ENCODE peak calls at places on chromosome 3, in eight cellular contexts. One of them, this sample, is unnamed.

GRCh38 chr3:3201584-3201983 is 22.1 kb upstream of the CRBN start:
- DNase-seq in KBM-7: no peak
- DNase-seq in nephron progenitor cell: no peak
- DNase-seq in fibroblast of gingiva: no peak
- DNase-seq in activated T-helper 1 cell treated with anti-CD3 and anti-CD28 coated beads, Interleukin-2, amount 50 U/mL, for 16 hours: no peak
- DNase-seq in GF-D8: no peak
- DNase-seq in H7: no peak
- DNase-seq in HS-5: no peak
- DNase-seq in this sample: no peak

GRCh38 chr3:171129827-171130226 is 103.3 kb upstream of the SLC2A2 start:
- DNase-seq in activated T-helper 1 cell treated with anti-CD3 and anti-CD28 coated beads, Interleukin-2, amount 50 U/mL, for 16 hours: no peak
- DNase-seq in KBM-7: no peak
- DNase-seq in fibroblast of gingiva: no peak
- DNase-seq in GF-D8: no peak
- DNase-seq in nephron progenitor cell: no peak
- DNase-seq in H7: no peak
- DNase-seq in HS-5: peak
- DNase-seq in this sample: no peak

GRCh38 chr3:149080699-149081091 is 5.6 kb downstream of the HLTF start:
- DNase-seq in HS-5: peak
- DNase-seq in H7: no peak
- DNase-seq in GF-D8: no peak
- DNase-seq in fibroblast of gingiva: peak
- DNase-seq in nephron progenitor cell: no peak
- DNase-seq in KBM-7: no peak
- DNase-seq in activated T-helper 1 cell treated with anti-CD3 and anti-CD28 coated beads, Interleukin-2, amount 50 U/mL, for 16 hours: no peak
- DNase-seq in this sample: peak

GRCh38 chr3:39082652-39083313 is 24.6 kb downstream of the GORASP1 start:
- DNase-seq in KBM-7: peak
- DNase-seq in nephron progenitor cell: no peak
- DNase-seq in fibroblast of gingiva: no peak
- DNase-seq in activated T-helper 1 cell treated with anti-CD3 and anti-CD28 coated beads, Interleukin-2, amount 50 U/mL, for 16 hours: no peak
- DNase-seq in H7: no peak
- DNase-seq in GF-D8: no peak
- DNase-seq in HS-5: no peak
- DNase-seq in this sample: no peak

GRCh38 chr3:184737641-184738518 is 26.0 kb upstream of the MAGEF1 start:
- DNase-seq in nephron progenitor cell: no peak
- DNase-seq in fibroblast of gingiva: peak
- DNase-seq in activated T-helper 1 cell treated with anti-CD3 and anti-CD28 coated beads, Interleukin-2, amount 50 U/mL, for 16 hours: no peak
- DNase-seq in KBM-7: no peak
- DNase-seq in H7: no peak
- DNase-seq in HS-5: peak
- DNase-seq in GF-D8: no peak
- DNase-seq in this sample: peak

GRCh38 chr3:41234823-41235722 is 35.8 kb downstream of the CTNNB1 start:
- DNase-seq in activated T-helper 1 cell treated with anti-CD3 and anti-CD28 coated beads, Interleukin-2, amount 50 U/mL, for 16 hours: no peak
- DNase-seq in nephron progenitor cell: no peak
- DNase-seq in H7: no peak
- DNase-seq in GF-D8: no peak
- DNase-seq in KBM-7: no peak
- DNase-seq in HS-5: no peak
- DNase-seq in fibroblast of gingiva: peak
- DNase-seq in this sample: peak

GRCh38 chr3:142998439-142998838 is 2.9 kb upstream of the U2SURP start:
- DNase-seq in H7: no peak
- DNase-seq in GF-D8: no peak
- DNase-seq in fibroblast of gingiva: peak
- DNase-seq in KBM-7: no peak
- DNase-seq in HS-5: peak
- DNase-seq in activated T-helper 1 cell treated with anti-CD3 and anti-CD28 coated beads, Interleukin-2, amount 50 U/mL, for 16 hours: no peak
- DNase-seq in nephron progenitor cell: no peak
- DNase-seq in this sample: no peak

GRCh38 chr3:194135806-194136518 is at the start of gene HES1:
- DNase-seq in activated T-helper 1 cell treated with anti-CD3 and anti-CD28 coated beads, Interleukin-2, amount 50 U/mL, for 16 hours: no peak
- DNase-seq in GF-D8: peak
- DNase-seq in nephron progenitor cell: peak
- DNase-seq in fibroblast of gingiva: peak
- DNase-seq in H7: peak
- DNase-seq in HS-5: peak
- DNase-seq in KBM-7: peak
- DNase-seq in this sample: no peak

GRCh38 chr3:32440481-32441350 is 49.1 kb downstream of the CMTM7 start:
- DNase-seq in GF-D8: no peak
- DNase-seq in H7: no peak
- DNase-seq in nephron progenitor cell: no peak
- DNase-seq in KBM-7: no peak
- DNase-seq in activated T-helper 1 cell treated with anti-CD3 and anti-CD28 coated beads, Interleukin-2, amount 50 U/mL, for 16 hours: no peak
- DNase-seq in HS-5: no peak
- DNase-seq in fibroblast of gingiva: no peak
- DNase-seq in this sample: no peak

GRCh38 chr3:195054311-195054710 is 216.6 kb downstream of the XXYLT1 start:
- DNase-seq in activated T-helper 1 cell treated with anti-CD3 and anti-CD28 coated beads, Interleukin-2, amount 50 U/mL, for 16 hours: no peak
- DNase-seq in GF-D8: no peak
- DNase-seq in fibroblast of gingiva: no peak
- DNase-seq in HS-5: no peak
- DNase-seq in KBM-7: no peak
- DNase-seq in nephron progenitor cell: no peak
- DNase-seq in H7: no peak
- DNase-seq in this sample: no peak

GRCh38 chr3:73734376-73734775 is 109.6 kb upstream of the PDZRN3 start:
- DNase-seq in activated T-helper 1 cell treated with anti-CD3 and anti-CD28 coated beads, Interleukin-2, amount 50 U/mL, for 16 hours: no peak
- DNase-seq in H7: no peak
- DNase-seq in HS-5: no peak
- DNase-seq in GF-D8: no peak
- DNase-seq in nephron progenitor cell: no peak
- DNase-seq in fibroblast of gingiva: no peak
- DNase-seq in KBM-7: no peak
- DNase-seq in this sample: no peak

GRCh38 chr3:142779591-142779990 is 55.8 kb downstream of the TRPC1 start:
- DNase-seq in HS-5: no peak
- DNase-seq in fibroblast of gingiva: no peak
- DNase-seq in nephron progenitor cell: no peak
- DNase-seq in KBM-7: no peak
- DNase-seq in H7: no peak
- DNase-seq in GF-D8: no peak
- DNase-seq in activated T-helper 1 cell treated with anti-CD3 and anti-CD28 coated beads, Interleukin-2, amount 50 U/mL, for 16 hours: no peak
- DNase-seq in this sample: no peak

GRCh38 chr3:166785851-166786250 is 594.2 kb downstream of the ZBBX start:
- DNase-seq in H7: no peak
- DNase-seq in KBM-7: no peak
- DNase-seq in GF-D8: no peak
- DNase-seq in nephron progenitor cell: no peak
- DNase-seq in HS-5: no peak
- DNase-seq in fibroblast of gingiva: no peak
- DNase-seq in activated T-helper 1 cell treated with anti-CD3 and anti-CD28 coated beads, Interleukin-2, amount 50 U/mL, for 16 hours: no peak
- DNase-seq in this sample: no peak

GRCh38 chr3:43879166-43879565 is 188.4 kb downstream of the ABHD5 start:
- DNase-seq in activated T-helper 1 cell treated with anti-CD3 and anti-CD28 coated beads, Interleukin-2, amount 50 U/mL, for 16 hours: no peak
- DNase-seq in fibroblast of gingiva: no peak
- DNase-seq in GF-D8: no peak
- DNase-seq in HS-5: no peak
- DNase-seq in H7: peak
- DNase-seq in KBM-7: peak
- DNase-seq in nephron progenitor cell: peak
- DNase-seq in this sample: no peak

GRCh38 chr3:94106268-94106667 is 43.4 kb downstream of the NSUN3 start:
- DNase-seq in nephron progenitor cell: no peak
- DNase-seq in activated T-helper 1 cell treated with anti-CD3 and anti-CD28 coated beads, Interleukin-2, amount 50 U/mL, for 16 hours: no peak
- DNase-seq in GF-D8: no peak
- DNase-seq in HS-5: no peak
- DNase-seq in H7: no peak
- DNase-seq in KBM-7: no peak
- DNase-seq in fibroblast of gingiva: no peak
- DNase-seq in this sample: no peak

GRCh38 chr3:152524198-152525140 is 255.7 kb downstream of the MBNL1 start:
- DNase-seq in KBM-7: peak
- DNase-seq in H7: peak
- DNase-seq in HS-5: peak
- DNase-seq in GF-D8: no peak
- DNase-seq in activated T-helper 1 cell treated with anti-CD3 and anti-CD28 coated beads, Interleukin-2, amount 50 U/mL, for 16 hours: no peak
- DNase-seq in fibroblast of gingiva: peak
- DNase-seq in nephron progenitor cell: peak
- DNase-seq in this sample: peak

GRCh38 chr3:182596673-182597410 is 196.5 kb upstream of the ATP11B start:
- DNase-seq in KBM-7: no peak
- DNase-seq in nephron progenitor cell: no peak
- DNase-seq in HS-5: no peak
- DNase-seq in activated T-helper 1 cell treated with anti-CD3 and anti-CD28 coated beads, Interleukin-2, amount 50 U/mL, for 16 hours: no peak
- DNase-seq in GF-D8: no peak
- DNase-seq in fibroblast of gingiva: no peak
- DNase-seq in H7: no peak
- DNase-seq in this sample: no peak

GRCh38 chr3:27628029-27628750 is 93.9 kb downstream of the EOMES start:
- DNase-seq in KBM-7: no peak
- DNase-seq in nephron progenitor cell: no peak
- DNase-seq in fibroblast of gingiva: no peak
- DNase-seq in activated T-helper 1 cell treated with anti-CD3 and anti-CD28 coated beads, Interleukin-2, amount 50 U/mL, for 16 hours: no peak
- DNase-seq in GF-D8: no peak
- DNase-seq in HS-5: no peak
- DNase-seq in H7: no peak
- DNase-seq in this sample: no peak

GRCh38 chr3:110542552-110543164 is 529.0 kb upstream of the NECTIN3 start:
- DNase-seq in GF-D8: no peak
- DNase-seq in nephron progenitor cell: no peak
- DNase-seq in HS-5: peak
- DNase-seq in fibroblast of gingiva: no peak
- DNase-seq in KBM-7: no peak
- DNase-seq in H7: no peak
- DNase-seq in activated T-helper 1 cell treated with anti-CD3 and anti-CD28 coated beads, Interleukin-2, amount 50 U/mL, for 16 hours: no peak
- DNase-seq in this sample: no peak

GRCh38 chr3:38038447-38038911 is 529 bp upstream of the DLEC1 start:
- DNase-seq in activated T-helper 1 cell treated with anti-CD3 and anti-CD28 coated beads, Interleukin-2, amount 50 U/mL, for 16 hours: no peak
- DNase-seq in H7: no peak
- DNase-seq in GF-D8: no peak
- DNase-seq in HS-5: no peak
- DNase-seq in nephron progenitor cell: no peak
- DNase-seq in KBM-7: no peak
- DNase-seq in fibroblast of gingiva: no peak
- DNase-seq in this sample: no peak

GRCh38 chr3:28738425-28738824 is 389.8 kb upstream of the AZI2 start:
- DNase-seq in GF-D8: no peak
- DNase-seq in activated T-helper 1 cell treated with anti-CD3 and anti-CD28 coated beads, Interleukin-2, amount 50 U/mL, for 16 hours: no peak
- DNase-seq in nephron progenitor cell: no peak
- DNase-seq in KBM-7: no peak
- DNase-seq in fibroblast of gingiva: no peak
- DNase-seq in H7: no peak
- DNase-seq in HS-5: no peak
- DNase-seq in this sample: no peak

GRCh38 chr3:133927543-133928066 is 31.9 kb upstream of the RAB6B start:
- DNase-seq in fibroblast of gingiva: peak
- DNase-seq in GF-D8: no peak
- DNase-seq in nephron progenitor cell: peak
- DNase-seq in H7: peak
- DNase-seq in activated T-helper 1 cell treated with anti-CD3 and anti-CD28 coated beads, Interleukin-2, amount 50 U/mL, for 16 hours: peak
- DNase-seq in KBM-7: peak
- DNase-seq in HS-5: no peak
- DNase-seq in this sample: no peak

GRCh38 chr3:23761440-23761896 is 44.3 kb upstream of the UBE2E1 start:
- DNase-seq in fibroblast of gingiva: peak
- DNase-seq in activated T-helper 1 cell treated with anti-CD3 and anti-CD28 coated beads, Interleukin-2, amount 50 U/mL, for 16 hours: no peak
- DNase-seq in KBM-7: peak
- DNase-seq in H7: peak
- DNase-seq in HS-5: no peak
- DNase-seq in GF-D8: no peak
- DNase-seq in nephron progenitor cell: no peak
- DNase-seq in this sample: no peak

GRCh38 chr3:150756491-150757059 is 6.4 kb downstream of the SIAH2 start:
- DNase-seq in fibroblast of gingiva: no peak
- DNase-seq in KBM-7: no peak
- DNase-seq in HS-5: no peak
- DNase-seq in GF-D8: no peak
- DNase-seq in activated T-helper 1 cell treated with anti-CD3 and anti-CD28 coated beads, Interleukin-2, amount 50 U/mL, for 16 hours: no peak
- DNase-seq in H7: no peak
- DNase-seq in nephron progenitor cell: no peak
- DNase-seq in this sample: no peak

GRCh38 chr3:117836296-117836695 is 1126.7 kb downstream of the TUSC7 start:
- DNase-seq in H7: no peak
- DNase-seq in fibroblast of gingiva: no peak
- DNase-seq in activated T-helper 1 cell treated with anti-CD3 and anti-CD28 coated beads, Interleukin-2, amount 50 U/mL, for 16 hours: no peak
- DNase-seq in nephron progenitor cell: no peak
- DNase-seq in KBM-7: no peak
- DNase-seq in HS-5: no peak
- DNase-seq in GF-D8: no peak
- DNase-seq in this sample: no peak

GRCh38 chr3:30646181-30646876 is 39.9 kb downstream of the TGFBR2 start:
- DNase-seq in activated T-helper 1 cell treated with anti-CD3 and anti-CD28 coated beads, Interleukin-2, amount 50 U/mL, for 16 hours: no peak
- DNase-seq in GF-D8: peak
- DNase-seq in KBM-7: peak
- DNase-seq in nephron progenitor cell: no peak
- DNase-seq in HS-5: no peak
- DNase-seq in H7: no peak
- DNase-seq in fibroblast of gingiva: peak
- DNase-seq in this sample: no peak

GRCh38 chr3:126514161-126514560 is 3.4 kb downstream of the UROC1 start:
- DNase-seq in H7: no peak
- DNase-seq in KBM-7: no peak
- DNase-seq in GF-D8: no peak
- DNase-seq in fibroblast of gingiva: no peak
- DNase-seq in HS-5: no peak
- DNase-seq in nephron progenitor cell: no peak
- DNase-seq in activated T-helper 1 cell treated with anti-CD3 and anti-CD28 coated beads, Interleukin-2, amount 50 U/mL, for 16 hours: no peak
- DNase-seq in this sample: no peak

GRCh38 chr3:13002398-13003124 is 70.7 kb downstream of the IQSEC1 start:
- DNase-seq in KBM-7: peak
- DNase-seq in HS-5: no peak
- DNase-seq in nephron progenitor cell: no peak
- DNase-seq in H7: no peak
- DNase-seq in activated T-helper 1 cell treated with anti-CD3 and anti-CD28 coated beads, Interleukin-2, amount 50 U/mL, for 16 hours: no peak
- DNase-seq in GF-D8: no peak
- DNase-seq in fibroblast of gingiva: no peak
- DNase-seq in this sample: no peak

GRCh38 chr3:72213296-72214064 is 428.5 kb upstream of the PROK2 start:
- DNase-seq in nephron progenitor cell: no peak
- DNase-seq in GF-D8: no peak
- DNase-seq in KBM-7: no peak
- DNase-seq in fibroblast of gingiva: no peak
- DNase-seq in H7: no peak
- DNase-seq in HS-5: no peak
- DNase-seq in activated T-helper 1 cell treated with anti-CD3 and anti-CD28 coated beads, Interleukin-2, amount 50 U/mL, for 16 hours: no peak
- DNase-seq in this sample: no peak

GRCh38 chr3:4507010-4507596 is 14.0 kb downstream of the ITPR1 start:
- DNase-seq in KBM-7: no peak
- DNase-seq in H7: no peak
- DNase-seq in nephron progenitor cell: no peak
- DNase-seq in GF-D8: peak
- DNase-seq in fibroblast of gingiva: peak
- DNase-seq in HS-5: no peak
- DNase-seq in activated T-helper 1 cell treated with anti-CD3 and anti-CD28 coated beads, Interleukin-2, amount 50 U/mL, for 16 hours: no peak
- DNase-seq in this sample: peak

GRCh38 chr3:82629937-82630336 is 868.5 kb upstream of the GBE1 start:
- DNase-seq in nephron progenitor cell: no peak
- DNase-seq in H7: no peak
- DNase-seq in HS-5: no peak
- DNase-seq in GF-D8: no peak
- DNase-seq in activated T-helper 1 cell treated with anti-CD3 and anti-CD28 coated beads, Interleukin-2, amount 50 U/mL, for 16 hours: no peak
- DNase-seq in KBM-7: no peak
- DNase-seq in fibroblast of gingiva: no peak
- DNase-seq in this sample: no peak

GRCh38 chr3:191985691-191986090 is 524.7 kb downstream of the PYDC2 start:
- DNase-seq in KBM-7: no peak
- DNase-seq in HS-5: peak
- DNase-seq in nephron progenitor cell: no peak
- DNase-seq in H7: no peak
- DNase-seq in activated T-helper 1 cell treated with anti-CD3 and anti-CD28 coated beads, Interleukin-2, amount 50 U/mL, for 16 hours: no peak
- DNase-seq in fibroblast of gingiva: no peak
- DNase-seq in GF-D8: no peak
- DNase-seq in this sample: no peak

GRCh38 chr3:190197346-190197763 is 76.7 kb upstream of the P3H2 start:
- DNase-seq in activated T-helper 1 cell treated with anti-CD3 and anti-CD28 coated beads, Interleukin-2, amount 50 U/mL, for 16 hours: no peak
- DNase-seq in GF-D8: no peak
- DNase-seq in fibroblast of gingiva: peak
- DNase-seq in KBM-7: no peak
- DNase-seq in nephron progenitor cell: no peak
- DNase-seq in H7: peak
- DNase-seq in HS-5: no peak
- DNase-seq in this sample: no peak

GRCh38 chr3:184683900-184684560 is 27.8 kb downstream of the MAGEF1 start:
- DNase-seq in KBM-7: no peak
- DNase-seq in H7: peak
- DNase-seq in HS-5: no peak
- DNase-seq in activated T-helper 1 cell treated with anti-CD3 and anti-CD28 coated beads, Interleukin-2, amount 50 U/mL, for 16 hours: no peak
- DNase-seq in fibroblast of gingiva: no peak
- DNase-seq in GF-D8: no peak
- DNase-seq in nephron progenitor cell: no peak
- DNase-seq in this sample: no peak